ENCODE peak calls at places on chromosomes 12 and 14, in ten cellular contexts. X, K, Y, U, Q, B, A, G, F and E are unnamed samples.

GRCh38 chr12:129693731-129694130 is 210.1 kb downstream of the TMEM132D start:
- DNase-seq in X (no peak), K (no peak), Y (no peak), U (no peak), Q (no peak), B (no peak), A (no peak), G (no peak), F (no peak), E (no peak)

GRCh38 chr14:78758333-78758732 is 588.2 kb downstream of the NRXN3 start:
- DNase-seq in X (no peak), K (no peak), Y (peak), U (peak), Q (no peak), B (no peak), A (no peak), G (peak), F (no peak), E (no peak)

GRCh38 chr14:24774167-24774915 is 140.4 kb upstream of the GZMB start:
- DNase-seq in X (no peak), K (no peak), Y (no peak), U (no peak), Q (no peak), B (no peak), A (no peak), G (no peak), F (no peak), E (no peak)

GRCh38 chr12:28025821-28026505 is 53.4 kb upstream of the PTHLH start:
- DNase-seq in X (no peak), K (no peak), Y (no peak), U (no peak), Q (no peak), B (no peak), A (no peak), G (no peak), F (no peak), E (no peak)

GRCh38 chr12:121036810-121037326 is 2.2 kb downstream of the OASL start:
- DNase-seq in X (no peak), K (no peak), Y (no peak), U (no peak), Q (no peak), B (no peak), A (no peak), G (no peak), F (no peak), E (no peak)

GRCh38 chr12:82412246-82412645 is 53.9 kb downstream of the METTL25 start:
- DNase-seq in X (no peak), K (no peak), Y (no peak), U (no peak), Q (no peak), B (no peak), A (no peak), G (no peak), F (no peak), E (no peak)

GRCh38 chr14:22598896-22599244 is 770 bp downstream of the ABHD4 start:
- DNase-seq in X (peak), K (no peak), Y (peak), U (no peak), Q (no peak), B (no peak), A (peak), G (peak), F (no peak), E (no peak)

GRCh38 chr12:62006076-62006732 is 254.0 kb upstream of the USP15 start:
- DNase-seq in X (no peak), K (no peak), Y (no peak), U (no peak), Q (no peak), B (no peak), A (no peak), G (peak), F (peak), E (no peak)

GRCh38 chr14:20886091-20886490 is 5.1 kb upstream of the RNASE3 start:
- DNase-seq in X (no peak), K (no peak), Y (no peak), U (no peak), Q (no peak), B (no peak), A (no peak), G (no peak), F (no peak), E (no peak)

GRCh38 chr14:58150243-58150805 is 1.7 kb downstream of the ARMH4 start:
- DNase-seq in X (no peak), K (no peak), Y (no peak), U (no peak), Q (no peak), B (no peak), A (no peak), G (no peak), F (no peak), E (no peak)

GRCh38 chr12:111045941-111046340 is 125.6 kb upstream of the MYL2 start:
- DNase-seq in X (no peak), K (no peak), Y (no peak), U (no peak), Q (no peak), B (no peak), A (no peak), G (no peak), F (no peak), E (no peak)

GRCh38 chr14:61501714-61502458 is 180.5 kb downstream of the PRKCH start:
- DNase-seq in X (no peak), K (no peak), Y (no peak), U (no peak), Q (no peak), B (no peak), A (no peak), G (no peak), F (no peak), E (no peak)

GRCh38 chr14:74592476-74593191 is 19.4 kb downstream of the LTBP2 start:
- DNase-seq in X (no peak), K (no peak), Y (no peak), U (no peak), Q (no peak), B (no peak), A (no peak), G (no peak), F (no peak), E (no peak)

GRCh38 chr12:7017870-7018349 is 366 bp downstream of the LPCAT3 start:
- DNase-seq in X (no peak), K (no peak), Y (peak), U (peak), Q (no peak), B (no peak), A (no peak), G (no peak), F (no peak), E (no peak)

GRCh38 chr12:66708704-66709443 is 30.0 kb upstream of the GRIP1 start:
- DNase-seq in X (no peak), K (no peak), Y (no peak), U (no peak), Q (no peak), B (no peak), A (no peak), G (peak), F (no peak), E (no peak)

GRCh38 chr12:30999011-30999410 is 72.5 kb downstream of the TSPAN11 start:
- DNase-seq in X (no peak), K (no peak), Y (no peak), U (no peak), Q (no peak), B (no peak), A (no peak), G (no peak), F (no peak), E (no peak)

GRCh38 chr14:100608586-100609330 is 21.5 kb upstream of the BEGAIN start:
- DNase-seq in X (no peak), K (no peak), Y (no peak), U (no peak), Q (no peak), B (no peak), A (no peak), G (no peak), F (no peak), E (no peak)

GRCh38 chr12:23099604-23100003 is 474.6 kb downstream of the ETNK1 start:
- DNase-seq in X (no peak), K (no peak), Y (no peak), U (no peak), Q (no peak), B (no peak), A (no peak), G (no peak), F (no peak), E (no peak)

GRCh38 chr12:26281320-26281719 is 85.9 kb downstream of the SSPN start:
- DNase-seq in X (peak), K (no peak), Y (no peak), U (no peak), Q (no peak), B (no peak), A (no peak), G (no peak), F (no peak), E (no peak)

GRCh38 chr14:69055973-69056372 is 76.9 kb upstream of the ACTN1 start:
- DNase-seq in X (no peak), K (no peak), Y (no peak), U (no peak), Q (no peak), B (no peak), A (no peak), G (no peak), F (no peak), E (no peak)

GRCh38 chr14:65943150-65943549 is 530.6 kb downstream of the FUT8 start:
- DNase-seq in X (no peak), K (no peak), Y (no peak), U (no peak), Q (no peak), B (no peak), A (no peak), G (no peak), F (no peak), E (no peak)

GRCh38 chr12:97560359-97560758 is 97.8 kb downstream of the RMST start:
- DNase-seq in X (no peak), K (no peak), Y (no peak), U (peak), Q (no peak), B (no peak), A (no peak), G (peak), F (peak), E (no peak)

GRCh38 chr12:121217066-121217465 is 7.1 kb downstream of the P2RX4 start:
- DNase-seq in X (no peak), K (no peak), Y (no peak), U (no peak), Q (no peak), B (no peak), A (no peak), G (no peak), F (no peak), E (no peak)

GRCh38 chr12:6494351-6494743 is 445 bp downstream of the NCAPD2 start:
- DNase-seq in X (no peak), K (no peak), Y (no peak), U (no peak), Q (no peak), B (no peak), A (no peak), G (no peak), F (no peak), E (no peak)

GRCh38 chr14:64089920-64090319 is 204.3 kb downstream of the ESR2 start:
- DNase-seq in X (no peak), K (no peak), Y (no peak), U (no peak), Q (no peak), B (no peak), A (no peak), G (no peak), F (no peak), E (no peak)

GRCh38 chr12:108734200-108734906 is 3.0 kb upstream of the CORO1C start:
- DNase-seq in X (no peak), K (no peak), Y (no peak), U (no peak), Q (no peak), B (no peak), A (no peak), G (no peak), F (no peak), E (no peak)

GRCh38 chr12:6038160-6038559 is 86.3 kb downstream of the VWF start:
- DNase-seq in X (no peak), K (no peak), Y (no peak), U (peak), Q (no peak), B (no peak), A (no peak), G (peak), F (no peak), E (no peak)

GRCh38 chr14:23614395-23614828 is 21.8 kb upstream of the DHRS2 start:
- DNase-seq in X (no peak), K (no peak), Y (no peak), U (no peak), Q (no peak), B (no peak), A (no peak), G (no peak), F (no peak), E (no peak)

GRCh38 chr12:128864516-128865186 is 11.4 kb downstream of the GLT1D1 start:
- DNase-seq in X (no peak), K (no peak), Y (no peak), U (no peak), Q (no peak), B (peak), A (no peak), G (no peak), F (no peak), E (no peak)

GRCh38 chr12:89243786-89244185 is 108.5 kb downstream of the DUSP6 start:
- DNase-seq in X (no peak), K (no peak), Y (no peak), U (no peak), Q (no peak), B (no peak), A (no peak), G (no peak), F (no peak), E (no peak)

GRCh38 chr14:51701956-51702355 is 50.2 kb downstream of the FRMD6 start:
- DNase-seq in X (no peak), K (no peak), Y (no peak), U (no peak), Q (no peak), B (no peak), A (no peak), G (no peak), F (no peak), E (no peak)

GRCh38 chr14:76996563-76997146 is 31.9 kb downstream of the IRF2BPL start:
- DNase-seq in X (no peak), K (no peak), Y (no peak), U (no peak), Q (no peak), B (no peak), A (no peak), G (no peak), F (no peak), E (no peak)

GRCh38 chr12:121475279-121475678 is 75.4 kb downstream of the RNF34 start:
- DNase-seq in X (no peak), K (no peak), Y (no peak), U (no peak), Q (no peak), B (no peak), A (no peak), G (no peak), F (no peak), E (no peak)

GRCh38 chr12:113134521-113134951 is 1.0 kb downstream of the RASAL1 start:
- DNase-seq in X (no peak), K (no peak), Y (no peak), U (no peak), Q (no peak), B (no peak), A (no peak), G (no peak), F (no peak), E (no peak)

GRCh38 chr12:49901026-49901425 is 2.7 kb downstream of the FAIM2 start:
- DNase-seq in X (no peak), K (no peak), Y (no peak), U (peak), Q (no peak), B (no peak), A (no peak), G (no peak), F (no peak), E (no peak)

GRCh38 chr14:102949062-102949800 is 26.8 kb downstream of the AMN start:
- DNase-seq in X (no peak), K (no peak), Y (no peak), U (no peak), Q (no peak), B (no peak), A (no peak), G (no peak), F (peak), E (no peak)

GRCh38 chr14:99937475-99938244 is 127.6 kb upstream of the EVL start:
- DNase-seq in X (no peak), K (no peak), Y (no peak), U (no peak), Q (no peak), B (no peak), A (no peak), G (no peak), F (no peak), E (no peak)

GRCh38 chr12:51942501-51943000 is 8.9 kb upstream of the ACVR1B start:
- DNase-seq in X (peak), K (no peak), Y (no peak), U (no peak), Q (no peak), B (no peak), A (no peak), G (no peak), F (no peak), E (no peak)

GRCh38 chr12:82474798-82475184 is 116.5 kb downstream of the METTL25 start:
- DNase-seq in X (no peak), K (no peak), Y (no peak), U (no peak), Q (no peak), B (no peak), A (no peak), G (no peak), F (no peak), E (no peak)

GRCh38 chr12:57755454-57756372 is 810 bp downstream of the MARCHF9 start:
- DNase-seq in X (no peak), K (no peak), Y (peak), U (no peak), Q (peak), B (no peak), A (peak), G (no peak), F (no peak), E (no peak)